ENCODE peak calls at places on chromosomes 5 and 9, in five cellular contexts. A, H, Q, G and K are unnamed samples.

GRCh38 chr9:17065062-17065461 is 69.8 kb upstream of the CNTLN start:
- DNase-seq in G (no peak), Q (no peak), H (no peak), A (no peak), K (peak; percentile 27)

GRCh38 chr5:119112151-119112550 is 41.3 kb downstream of the DMXL1 start:
- DNase-seq in H (no peak), A (no peak), Q (no peak), G (no peak), K (no peak)

GRCh38 chr9:136791466-136792276 is 527 bp downstream of the TMEM141 start:
- DNase-seq in A (peak; percentile 79), Q (no peak), G (peak; percentile 53), H (peak; percentile 57), K (peak; percentile 67)

GRCh38 chr5:6673031-6673430 is 39.8 kb downstream of the SRD5A1 start:
- DNase-seq in A (no peak), H (no peak), Q (no peak), G (no peak), K (no peak)

GRCh38 chr5:142720561-142721275 is 34.8 kb upstream of the FGF1 start:
- DNase-seq in Q (no peak), H (peak; percentile 97), A (no peak), G (no peak), K (peak; percentile 27)

GRCh38 chr9:21095561-21095960 is 17.8 kb upstream of the IFNB1 start:
- DNase-seq in Q (no peak), A (no peak), G (no peak), H (no peak), K (no peak)

GRCh38 chr5:146130440-146131045 is 25.2 kb upstream of the PLAC8L1 start:
- DNase-seq in Q (no peak), A (peak; percentile 30), H (no peak), G (no peak), K (no peak)

GRCh38 chr5:34497031-34497808 is 158.9 kb upstream of the RAI14 start:
- DNase-seq in G (no peak), Q (no peak), A (no peak), H (no peak), K (no peak)

GRCh38 chr5:115433918-115434317 is 110.7 kb downstream of the FEM1C start:
- DNase-seq in H (no peak), Q (no peak), A (no peak), G (no peak), K (no peak)

GRCh38 chr9:114285166-114285867 is 37.6 kb upstream of the ORM1 start:
- DNase-seq in Q (no peak), H (no peak), G (no peak), A (no peak), K (peak; percentile 22)